ENCODE peak calls at places on chromosomes 1 and 21, in nine cellular contexts. Y is endodermal cell; R is CD8-positive, alpha-beta memory T cell; T is HepG2; H is Caco-2; O is psoas muscle; I is fibroblast of lung; D is CD4-positive, CD25-positive, alpha-beta regulatory T cell; C is lower leg skin. A is an unnamed sample.

GRCh38 chr21:38027901-38028300 is 111.6 kb upstream of the KCNJ6 start:
- DNase-seq in Y (no peak), R (no peak), T (no peak), H (no peak), O (no peak), I (no peak), D (no peak), C (no peak), A (no peak)

GRCh38 chr21:27803571-27803970 is 836.7 kb upstream of the ADAMTS5 start:
- DNase-seq in Y (no peak), R (no peak), T (no peak), H (no peak), O (no peak), I (no peak), D (no peak), C (no peak), A (no peak)

GRCh38 chr1:28466226-28466778 is 39.5 kb upstream of the RCC1 start:
- DNase-seq in Y (no peak), R (no peak), T (no peak), H (no peak), O (no peak), I (no peak), D (no peak), C (no peak), A (no peak)

GRCh38 chr1:218459878-218460277 is 114.7 kb downstream of the TGFB2 start:
- DNase-seq in Y (peak; percentile 80), R (no peak), T (peak; percentile 9), H (peak; percentile 45), O (no peak), I (peak; percentile 84), D (no peak), C (no peak), A (no peak)

GRCh38 chr21:33418686-33419085 is 15.5 kb downstream of the IFNGR2 start:
- DNase-seq in Y (no peak), R (no peak), T (no peak), H (no peak), O (peak; percentile 78), I (peak; percentile 69), D (no peak), C (peak; percentile 81), A (no peak)

GRCh38 chr1:207081106-207081505 is 7.6 kb upstream of the C4BPB start:
- DNase-seq in Y (no peak), R (no peak), T (no peak), H (no peak), O (no peak), I (no peak), D (no peak), C (no peak), A (no peak)

GRCh38 chr1:185843297-185843869 is 109.2 kb downstream of the HMCN1 start:
- DNase-seq in Y (peak; percentile 50), R (no peak), T (no peak), H (no peak), O (no peak), I (no peak), D (no peak), C (no peak), A (no peak)

GRCh38 chr1:31660871-31661455 is 16.3 kb upstream of the PEF1 start:
- DNase-seq in Y (no peak), R (no peak), T (no peak), H (no peak), O (no peak), I (no peak), D (no peak), C (no peak), A (no peak)

GRCh38 chr1:185139231-185139630 is 17.5 kb downstream of the TRMT1L start:
- DNase-seq in Y (no peak), R (no peak), T (no peak), H (no peak), O (no peak), I (no peak), D (no peak), C (no peak), A (no peak)

GRCh38 chr1:79847715-79848114 is 841.2 kb upstream of the ADGRL4 start:
- DNase-seq in Y (peak; percentile 44), R (no peak), T (no peak), H (no peak), O (no peak), I (no peak), D (no peak), C (no peak), A (no peak)

GRCh38 chr1:169692766-169693460 is 18.5 kb downstream of the SELL start:
- DNase-seq in Y (no peak), R (no peak), T (no peak), H (no peak), O (no peak), I (no peak), D (peak; percentile 86), C (no peak), A (no peak)

GRCh38 chr1:229027622-229028182 is 243.2 kb upstream of the RAB4A start:
- DNase-seq in Y (peak; percentile 79), R (no peak), T (peak; percentile 86), H (no peak), O (peak; percentile 40), I (peak; percentile 79), D (peak; percentile 10), C (peak; percentile 43), A (no peak)

GRCh38 chr1:107494061-107494460 is 353.2 kb downstream of the NTNG1 start:
- DNase-seq in Y (no peak), R (no peak), T (no peak), H (no peak), O (no peak), I (no peak), D (no peak), C (no peak), A (no peak)

GRCh38 chr1:39816431-39817090 is 27.9 kb upstream of the BMP8B start:
- DNase-seq in Y (peak; percentile 94), R (peak; percentile 58), T (peak; percentile 49), H (peak; percentile 74), O (peak; percentile 71), I (peak; percentile 75), D (peak; percentile 54), C (peak; percentile 62), A (peak; percentile 39)

GRCh38 chr1:2905356-2905755 is 103.9 kb upstream of the TTC34 start:
- DNase-seq in Y (no peak), R (no peak), T (no peak), H (no peak), O (no peak), I (no peak), D (no peak), C (no peak), A (no peak)

GRCh38 chr1:63487336-63488065 is 35.5 kb downstream of the ITGB3BP start:
- DNase-seq in Y (no peak), R (no peak), T (no peak), H (no peak), O (no peak), I (peak; percentile 93), D (no peak), C (no peak), A (no peak)

GRCh38 chr1:159229486-159229885 is 24.8 kb downstream of the ACKR1 start:
- DNase-seq in Y (peak; percentile 59), R (no peak), T (no peak), H (peak; percentile 53), O (no peak), I (no peak), D (no peak), C (no peak), A (no peak)

GRCh38 chr1:157521056-157521455 is 31.3 kb downstream of the FCRL5 start:
- DNase-seq in Y (no peak), R (no peak), T (no peak), H (no peak), O (no peak), I (no peak), D (no peak), C (no peak), A (no peak)

GRCh38 chr1:84732520-84732919 is 42.3 kb upstream of the SSX2IP start:
- DNase-seq in Y (no peak), R (no peak), T (no peak), H (no peak), O (no peak), I (no peak), D (no peak), C (no peak), A (no peak)

GRCh38 chr1:2976180-2976562 is 45.1 kb upstream of the ACTRT2 start:
- DNase-seq in Y (peak; percentile 13), R (no peak), T (no peak), H (no peak), O (no peak), I (no peak), D (no peak), C (no peak), A (no peak)

GRCh38 chr1:114234408-114235119 is 80.9 kb upstream of the SYT6 start:
- DNase-seq in Y (no peak), R (no peak), T (no peak), H (no peak), O (no peak), I (no peak), D (no peak), C (no peak), A (no peak)

GRCh38 chr21:42737969-42738590 is 84.7 kb downstream of the PDE9A start:
- DNase-seq in Y (peak; percentile 33), R (no peak), T (peak; percentile 89), H (no peak), O (peak; percentile 29), I (peak; percentile 45), D (peak; percentile 24), C (no peak), A (no peak)

GRCh38 chr1:109832935-109833334 is 69.2 kb upstream of the EPS8L3 start:
- DNase-seq in Y (peak; percentile 73), R (no peak), T (no peak), H (no peak), O (no peak), I (no peak), D (no peak), C (no peak), A (no peak)
- H3K4me3 ChIP-seq in Y (no peak overlapping the region), R (no peak overlapping the region), T (no peak overlapping the region), H (no peak overlapping the region), O (no peak overlapping the region), I (no peak overlapping the region), D (no peak overlapping the region), C (no peak overlapping the region), A (no peak overlapping the region)

GRCh38 chr1:75136921-75137641 is 2.9 kb downstream of the LHX8 start:
- DNase-seq in Y (peak; percentile 65), R (no peak), T (no peak), H (no peak), O (no peak), I (no peak), D (no peak), C (no peak), A (no peak)
- H3K4me3 ChIP-seq in Y (peak overlapping the region; percentile 34), R (no peak overlapping the region), T (no peak overlapping the region), H (no peak overlapping the region), O (no peak overlapping the region), I (no peak overlapping the region), D (no peak overlapping the region), C (no peak overlapping the region), A (no peak overlapping the region)

GRCh38 chr1:166947398-166948043 is 27.8 kb downstream of the ILDR2 start:
- DNase-seq in Y (peak; percentile 78), R (no peak), T (no peak), H (peak; percentile 40), O (peak; percentile 34), I (peak; percentile 18), D (no peak), C (no peak), A (no peak)
- H3K4me3 ChIP-seq in Y (peak overlapping the region; percentile 61), R (no peak overlapping the region), T (no peak overlapping the region), H (peak overlapping the region; percentile 27), O (peak overlapping the region; percentile 54), I (no peak overlapping the region), D (no peak overlapping the region), C (no peak overlapping the region), A (no peak overlapping the region)

DNA sequence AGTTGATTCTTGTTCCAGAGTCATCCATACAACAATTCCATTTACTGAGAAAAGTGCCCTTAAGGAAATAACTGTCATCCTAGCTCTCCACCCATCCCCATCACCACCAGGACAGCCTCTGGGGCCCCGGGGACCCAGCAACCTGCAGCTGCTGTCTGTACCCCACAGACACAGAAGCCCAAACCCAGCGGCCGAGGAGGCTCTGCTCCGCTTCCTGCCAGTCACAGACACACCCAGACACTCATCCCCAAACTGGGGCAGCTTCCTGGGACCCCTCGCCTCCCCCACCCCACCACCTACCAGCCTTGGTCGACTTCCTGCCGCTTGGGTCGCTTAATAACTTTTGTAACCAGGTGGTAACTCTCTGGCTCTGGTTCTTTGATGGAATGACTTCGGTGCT is 121.6 kb upstream of the SLC25A33 start:
- DNase-seq in Y (no peak), R (no peak), T (no peak), H (no peak), O (no peak), I (no peak), D (no peak), C (no peak), A (no peak)
- H3K4me3 ChIP-seq in Y (no peak overlapping the region), R (no peak overlapping the region), T (no peak overlapping the region), H (no peak overlapping the region), O (no peak overlapping the region), I (no peak overlapping the region), D (peak overlapping the region; percentile 84), C (no peak overlapping the region), A (peak overlapping the region; percentile 32)

A was measured in effector memory CD4-positive, alpha-beta T cell.